ENCODE peak calls at places on chromosomes 4 and X, in eight cellular contexts. One of them, this sample, is unnamed.

GRCh38 chr4:106595906-106596305 is 227.3 kb upstream of the GIMD1 start:
- DNase-seq in NCI-H2227 treated with DMSO at 0.1 percent for 48 hours: no peak
- DNase-seq in GM12865: no peak
- DNase-seq in G401: no peak
- DNase-seq in nephron progenitor cell: no peak
- DNase-seq in RPMI8226: no peak
- DNase-seq in GM19239: no peak
- DNase-seq in fibroblast of mammary gland: peak
- DNase-seq in this sample: no peak

GRCh38 chr4:181821039-181822004 is 421.9 kb upstream of the TENM3 start:
- DNase-seq in GM19239: no peak
- DNase-seq in nephron progenitor cell: no peak
- DNase-seq in NCI-H2227 treated with DMSO at 0.1 percent for 48 hours: no peak
- DNase-seq in GM12865: no peak
- DNase-seq in RPMI8226: no peak
- DNase-seq in fibroblast of mammary gland: peak
- DNase-seq in G401: no peak
- DNase-seq in this sample: no peak

GRCh38 chrX:104833401-104833800 is 267.4 kb downstream of the IL1RAPL2 start:
- DNase-seq in RPMI8226: no peak
- DNase-seq in nephron progenitor cell: no peak
- DNase-seq in GM19239: no peak
- DNase-seq in NCI-H2227 treated with DMSO at 0.1 percent for 48 hours: no peak
- DNase-seq in G401: no peak
- DNase-seq in fibroblast of mammary gland: peak
- DNase-seq in GM12865: no peak
- DNase-seq in this sample: no peak

GRCh38 chr4:177016541-177017141 is 223.9 kb upstream of the VEGFC start:
- DNase-seq in GM19239: no peak
- DNase-seq in NCI-H2227 treated with DMSO at 0.1 percent for 48 hours: no peak
- DNase-seq in RPMI8226: no peak
- DNase-seq in G401: no peak
- DNase-seq in nephron progenitor cell: no peak
- DNase-seq in GM12865: no peak
- DNase-seq in fibroblast of mammary gland: peak
- DNase-seq in this sample: no peak

GRCh38 chr4:80153800-80154546 is 43.3 kb upstream of the PRDM8 start:
- DNase-seq in RPMI8226: no peak
- DNase-seq in GM19239: no peak
- DNase-seq in NCI-H2227 treated with DMSO at 0.1 percent for 48 hours: no peak
- DNase-seq in fibroblast of mammary gland: peak
- DNase-seq in G401: no peak
- DNase-seq in nephron progenitor cell: no peak
- DNase-seq in GM12865: no peak
- DNase-seq in this sample: no peak

GRCh38 chr4:154503598-154503997 is 12.0 kb upstream of the DCHS2 start:
- DNase-seq in fibroblast of mammary gland: peak
- DNase-seq in GM12865: no peak
- DNase-seq in NCI-H2227 treated with DMSO at 0.1 percent for 48 hours: no peak
- DNase-seq in GM19239: no peak
- DNase-seq in nephron progenitor cell: no peak
- DNase-seq in G401: peak
- DNase-seq in RPMI8226: peak
- DNase-seq in this sample: no peak

GRCh38 chr4:159390648-159391047 is 287.8 kb downstream of the RAPGEF2 start:
- DNase-seq in GM12865: no peak
- DNase-seq in G401: no peak
- DNase-seq in GM19239: no peak
- DNase-seq in fibroblast of mammary gland: peak
- DNase-seq in nephron progenitor cell: no peak
- DNase-seq in RPMI8226: peak
- DNase-seq in NCI-H2227 treated with DMSO at 0.1 percent for 48 hours: no peak
- DNase-seq in this sample: no peak

GRCh38 chrX:80174925-80175574 is 160.5 kb downstream of the TBX22 start:
- DNase-seq in fibroblast of mammary gland: peak
- DNase-seq in G401: no peak
- DNase-seq in RPMI8226: no peak
- DNase-seq in GM12865: no peak
- DNase-seq in NCI-H2227 treated with DMSO at 0.1 percent for 48 hours: no peak
- DNase-seq in nephron progenitor cell: no peak
- DNase-seq in GM19239: no peak
- DNase-seq in this sample: no peak

GRCh38 chr4:110770353-110770752 is 147.5 kb upstream of the PITX2 start:
- DNase-seq in fibroblast of mammary gland: no peak
- DNase-seq in GM12865: no peak
- DNase-seq in GM19239: no peak
- DNase-seq in RPMI8226: no peak
- DNase-seq in NCI-H2227 treated with DMSO at 0.1 percent for 48 hours: no peak
- DNase-seq in G401: no peak
- DNase-seq in nephron progenitor cell: no peak
- DNase-seq in this sample: no peak

GRCh38 chrX:148958896-148959295 is 458.5 kb downstream of the AFF2 start:
- DNase-seq in fibroblast of mammary gland: no peak
- DNase-seq in RPMI8226: no peak
- DNase-seq in nephron progenitor cell: no peak
- DNase-seq in G401: peak
- DNase-seq in NCI-H2227 treated with DMSO at 0.1 percent for 48 hours: no peak
- DNase-seq in GM19239: no peak
- DNase-seq in GM12865: no peak
- DNase-seq in this sample: no peak

GRCh38 chr4:122205687-122206086 is 53.6 kb downstream of the BLTP1 start:
- DNase-seq in fibroblast of mammary gland: no peak
- DNase-seq in G401: no peak
- DNase-seq in nephron progenitor cell: no peak
- DNase-seq in RPMI8226: no peak
- DNase-seq in NCI-H2227 treated with DMSO at 0.1 percent for 48 hours: peak
- DNase-seq in GM12865: no peak
- DNase-seq in GM19239: no peak
- DNase-seq in this sample: no peak

GRCh38 chr4:111046811-111047210 is 423.9 kb upstream of the PITX2 start:
- DNase-seq in G401: no peak
- DNase-seq in NCI-H2227 treated with DMSO at 0.1 percent for 48 hours: no peak
- DNase-seq in GM19239: no peak
- DNase-seq in fibroblast of mammary gland: no peak
- DNase-seq in nephron progenitor cell: no peak
- DNase-seq in GM12865: no peak
- DNase-seq in RPMI8226: no peak
- DNase-seq in this sample: no peak

GRCh38 chr4:174058846-174059245 is 224.6 kb downstream of the FBXO8 start:
- DNase-seq in GM12865: no peak
- DNase-seq in G401: no peak
- DNase-seq in nephron progenitor cell: no peak
- DNase-seq in GM19239: no peak
- DNase-seq in NCI-H2227 treated with DMSO at 0.1 percent for 48 hours: no peak
- DNase-seq in RPMI8226: no peak
- DNase-seq in fibroblast of mammary gland: peak
- DNase-seq in this sample: no peak

GRCh38 chrX:134865730-134866129 is 125.1 kb upstream of the SMIM10 start:
- DNase-seq in fibroblast of mammary gland: no peak
- DNase-seq in NCI-H2227 treated with DMSO at 0.1 percent for 48 hours: no peak
- DNase-seq in nephron progenitor cell: no peak
- DNase-seq in GM19239: no peak
- DNase-seq in GM12865: no peak
- DNase-seq in G401: no peak
- DNase-seq in RPMI8226: no peak
- DNase-seq in this sample: no peak

GRCh38 chr4:176376032-176376614 is 56.4 kb downstream of the SPCS3 start:
- DNase-seq in NCI-H2227 treated with DMSO at 0.1 percent for 48 hours: peak
- DNase-seq in fibroblast of mammary gland: peak
- DNase-seq in GM19239: no peak
- DNase-seq in G401: peak
- DNase-seq in GM12865: peak
- DNase-seq in nephron progenitor cell: no peak
- DNase-seq in RPMI8226: no peak
- DNase-seq in this sample: no peak

GRCh38 chrX:75603833-75604232 is 81.0 kb upstream of the ZDHHC15 start:
- DNase-seq in nephron progenitor cell: no peak
- DNase-seq in RPMI8226: peak
- DNase-seq in G401: peak
- DNase-seq in GM19239: peak
- DNase-seq in GM12865: peak
- DNase-seq in NCI-H2227 treated with DMSO at 0.1 percent for 48 hours: peak
- DNase-seq in fibroblast of mammary gland: peak
- DNase-seq in this sample: peak

GRCh38 chr4:48756689-48757220 is 23.3 kb downstream of the FRYL start:
- DNase-seq in nephron progenitor cell: no peak
- DNase-seq in GM19239: no peak
- DNase-seq in G401: no peak
- DNase-seq in NCI-H2227 treated with DMSO at 0.1 percent for 48 hours: no peak
- DNase-seq in fibroblast of mammary gland: peak
- DNase-seq in RPMI8226: no peak
- DNase-seq in GM12865: no peak
- DNase-seq in this sample: no peak

GRCh38 chr4:147076179-147076578 is 130.5 kb upstream of the TTC29 start:
- DNase-seq in NCI-H2227 treated with DMSO at 0.1 percent for 48 hours: no peak
- DNase-seq in GM19239: no peak
- DNase-seq in fibroblast of mammary gland: peak
- DNase-seq in nephron progenitor cell: peak
- DNase-seq in GM12865: no peak
- DNase-seq in G401: no peak
- DNase-seq in RPMI8226: no peak
- DNase-seq in this sample: no peak

This sample was measured in Ammon's horn.